ENCODE peak calls at places on chromosomes 11 and 22, in six cellular contexts. D is A549, G is endothelial cell of umbilical vein, U is K562, Q is HepG2, N is GM12878. J is an unnamed sample.

GRCh38 chr11:8229299-8230177 is 34.1 kb downstream of the LMO1 start:
- DNase-seq in D (no peak), G (no peak), U (no peak), Q (no peak), N (no peak), J (no peak)

GRCh38 chr11:14124345-14124744 is 161.8 kb downstream of the SPON1 start:
- DNase-seq in D (no peak), G (no peak), U (no peak), Q (no peak), N (no peak), J (no peak)

GRCh38 chr11:115527534-115528125 is 23.4 kb upstream of the CADM1 start:
- DNase-seq in D (no peak), G (no peak), U (no peak), Q (no peak), N (no peak), J (no peak)

GRCh38 chr11:61969838-61970452 is 2.5 kb upstream of the FTH1 start:
- DNase-seq in D (peak), G (peak), U (no peak), Q (no peak), N (no peak), J (peak)

GRCh38 chr11:119663279-119663678 is 65.7 kb downstream of the NECTIN1 start:
- DNase-seq in D (no peak), G (no peak), U (no peak), Q (peak), N (no peak), J (no peak)

GRCh38 chr11:88411265-88411664 is 73.7 kb upstream of the CTSC start:
- DNase-seq in D (no peak), G (no peak), U (no peak), Q (no peak), N (no peak), J (no peak)

GRCh38 chr22:34833982-34834510 is 231.9 kb upstream of the ISX start:
- DNase-seq in D (no peak), G (no peak), U (no peak), Q (no peak), N (no peak), J (no peak)

GRCh38 chr11:27991731-27992130 is 116.2 kb downstream of the KIF18A start:
- DNase-seq in D (no peak), G (no peak), U (no peak), Q (peak), N (no peak), J (no peak)

GRCh38 chr11:10355257-10355661 is 50.4 kb downstream of the ADM start:
- DNase-seq in D (no peak), G (no peak), U (no peak), Q (no peak), N (no peak), J (no peak)

GRCh38 chr11:33534575-33534974 is 166.1 kb downstream of the C11orf91 start:
- DNase-seq in D (no peak), G (no peak), U (no peak), Q (no peak), N (no peak), J (no peak)

GRCh38 chr11:17585911-17586695 is 39.0 kb downstream of the OTOG start:
- DNase-seq in D (no peak), G (no peak), U (no peak), Q (no peak), N (no peak), J (no peak)

GRCh38 chr11:33724644-33725035 is 11.6 kb downstream of the CD59 start:
- DNase-seq in D (no peak), G (peak), U (no peak), Q (no peak), N (no peak), J (no peak)

GRCh38 chr11:2808850-2809847 is 76.4 kb downstream of the CDKN1C start:
- DNase-seq in D (no peak), G (no peak), U (no peak), Q (no peak), N (no peak), J (peak)

GRCh38 chr11:2929880-2930704 is 872 bp upstream of the PHLDA2 start:
- DNase-seq in D (peak), G (peak), U (peak), Q (peak), N (peak), J (peak)

GRCh38 chr11:114132427-114132826 is 72.9 kb downstream of the ZBTB16 start:
- DNase-seq in D (no peak), G (no peak), U (no peak), Q (no peak), N (no peak), J (no peak)

GRCh38 chr11:130653838-130654601 is 205.6 kb downstream of the ADAMTS15 start:
- DNase-seq in D (no peak), G (no peak), U (no peak), Q (no peak), N (no peak), J (no peak)

GRCh38 chr22:37526376-37526775 is 7.2 kb upstream of the CARD10 start:
- DNase-seq in D (no peak), G (no peak), U (no peak), Q (no peak), N (no peak), J (no peak)

GRCh38 chr11:10454902-10455631 is at the start of gene AMPD3:
- DNase-seq in D (peak), G (no peak), U (peak), Q (peak), N (peak), J (peak)

GRCh38 chr11:637593-638507 is 781 bp downstream of the DRD4 start:
- DNase-seq in D (no peak), G (no peak), U (no peak), Q (no peak), N (no peak), J (no peak)

GRCh38 chr22:26643368-26644100 is 13.9 kb upstream of the MIAT start:
- DNase-seq in D (no peak), G (no peak), U (no peak), Q (no peak), N (no peak), J (no peak)

GRCh38 chr11:72789493-72790131 is 4.2 kb downstream of the STARD10 start:
- DNase-seq in D (no peak), G (no peak), U (no peak), Q (no peak), N (no peak), J (no peak)

GRCh38 chr11:3106736-3107524 is 49.7 kb upstream of the CARS1 start:
- DNase-seq in D (no peak), G (no peak), U (no peak), Q (no peak), N (no peak), J (no peak)

GRCh38 chr11:73463359-73463758 is 87.2 kb downstream of the RELT start:
- DNase-seq in D (peak), G (no peak), U (no peak), Q (no peak), N (no peak), J (peak)

GRCh38 chr11:75351541-75352416 is at the start of gene ARRB1:
- DNase-seq in D (peak), G (no peak), U (peak), Q (peak), N (no peak), J (peak)

GRCh38 chr11:124297921-124298320 is 15.8 kb downstream of the OR8D1 start:
- DNase-seq in D (no peak), G (no peak), U (no peak), Q (no peak), N (no peak), J (no peak)

GRCh38 chr11:64239662-64240466 is 1.0 kb upstream of the FKBP2 start:
- DNase-seq in D (no peak), G (no peak), U (no peak), Q (no peak), N (peak), J (peak)

GRCh38 chr11:119531091-119531490 is 108.1 kb upstream of the THY1 start:
- DNase-seq in D (no peak), G (no peak), U (no peak), Q (no peak), N (no peak), J (no peak)

GRCh38 chr22:39603345-39603744 is 32.8 kb downstream of the CACNA1I start:
- DNase-seq in D (no peak), G (no peak), U (no peak), Q (no peak), N (no peak), J (no peak)

GRCh38 chr11:87456499-87456898 is 418.8 kb downstream of the TMEM135 start:
- DNase-seq in D (no peak), G (no peak), U (no peak), Q (no peak), N (no peak), J (no peak)

GRCh38 chr11:116219171-116219635 is 553.6 kb downstream of the BUD13 start:
- DNase-seq in D (no peak), G (no peak), U (no peak), Q (no peak), N (no peak), J (no peak)

GRCh38 chr11:1560011-1560579 is 12.0 kb downstream of the DUSP8 start:
- DNase-seq in D (no peak), G (no peak), U (no peak), Q (no peak), N (no peak), J (no peak)

GRCh38 chr22:19912236-19912999 is 29.2 kb upstream of the COMT start:
- DNase-seq in D (no peak), G (no peak), U (no peak), Q (no peak), N (no peak), J (peak)

GRCh38 chr11:46073632-46074031 is 47.6 kb downstream of the PHF21A start:
- DNase-seq in D (no peak), G (no peak), U (no peak), Q (no peak), N (no peak), J (no peak)

GRCh38 chr11:75656044-75656726 is 12.7 kb downstream of the MAP6 start:
- DNase-seq in D (no peak), G (no peak), U (no peak), Q (peak), N (no peak), J (peak)

GRCh38 chr22:37309221-37310074 is 27.1 kb downstream of the CYTH4 start:
- DNase-seq in D (no peak), G (no peak), U (peak), Q (no peak), N (peak), J (peak)

GRCh38 chr11:9855579-9856260 is 191.8 kb downstream of the SWAP70 start:
- DNase-seq in D (no peak), G (no peak), U (no peak), Q (no peak), N (peak), J (no peak)

GRCh38 chr11:64448599-64449380 is 89.8 kb downstream of the RPS6KA4 start:
- DNase-seq in D (peak), G (peak), U (peak), Q (peak), N (no peak), J (peak)

GRCh38 chr22:46057206-46057605 is 80.2 kb upstream of the WNT7B start:
- DNase-seq in D (no peak), G (no peak), U (no peak), Q (no peak), N (no peak), J (no peak)

GRCh38 chr22:46061124-46061410 is 84.1 kb upstream of the WNT7B start:
- DNase-seq in D (no peak), G (no peak), U (no peak), Q (no peak), N (no peak), J (no peak)

GRCh38 chr22:46057762-46058420 is 80.9 kb upstream of the WNT7B start:
- DNase-seq in D (no peak), G (no peak), U (no peak), Q (no peak), N (peak), J (no peak)

GRCh38 chr22:46060292-46061123 is 83.5 kb upstream of the WNT7B start:
- DNase-seq in D (no peak), G (no peak), U (no peak), Q (no peak), N (no peak), J (no peak)

GRCh38 chr22:46058591-46059519 is 81.9 kb upstream of the WNT7B start:
- DNase-seq in D (no peak), G (no peak), U (no peak), Q (no peak), N (no peak), J (no peak)
- TF ChIP-seq MYC in D (no peak), G (no peak), U (no peak), Q (no peak), N (no peak), J (no peak)

GRCh38 chr11:44318369-44318768 is 8.4 kb upstream of the ALX4 start:
- DNase-seq in D (no peak), G (no peak), U (no peak), Q (no peak), N (no peak), J (no peak)

GRCh38 chr11:44321059-44321458 is 11.1 kb upstream of the ALX4 start:
- DNase-seq in D (no peak), G (no peak), U (no peak), Q (no peak), N (no peak), J (no peak)

GRCh38 chr11:44320289-44320973 is 10.5 kb upstream of the ALX4 start:
- DNase-seq in D (no peak), G (no peak), U (no peak), Q (no peak), N (no peak), J (no peak)

GRCh38 chr11:44319170-44319551 is 9.2 kb upstream of the ALX4 start:
- DNase-seq in D (no peak), G (no peak), U (no peak), Q (no peak), N (no peak), J (no peak)

GRCh38 chr11:44319552-44320288 is 9.8 kb upstream of the ALX4 start:
- DNase-seq in D (no peak), G (no peak), U (peak), Q (no peak), N (no peak), J (peak)
- H3K4me3 ChIP-seq in D (no peak), G (no peak), U (peak), Q (no peak), N (no peak), J (no peak)

GRCh38 chr22:17911887-17912286 is 112.5 kb downstream of the MICAL3 start:
- DNase-seq in D (no peak), G (no peak), U (no peak), Q (no peak), N (no peak), J (no peak)

GRCh38 chr22:17907731-17908051 is 116.7 kb downstream of the MICAL3 start:
- DNase-seq in D (no peak), G (no peak), U (no peak), Q (no peak), N (no peak), J (no peak)

GRCh38 chr22:17912942-17913704 is 111.2 kb downstream of the MICAL3 start:
- DNase-seq in D (no peak), G (no peak), U (no peak), Q (no peak), N (no peak), J (no peak)

GRCh38 chr22:17911312-17911705 is 113.1 kb downstream of the MICAL3 start:
- DNase-seq in D (no peak), G (no peak), U (no peak), Q (no peak), N (no peak), J (no peak)

DNA sequence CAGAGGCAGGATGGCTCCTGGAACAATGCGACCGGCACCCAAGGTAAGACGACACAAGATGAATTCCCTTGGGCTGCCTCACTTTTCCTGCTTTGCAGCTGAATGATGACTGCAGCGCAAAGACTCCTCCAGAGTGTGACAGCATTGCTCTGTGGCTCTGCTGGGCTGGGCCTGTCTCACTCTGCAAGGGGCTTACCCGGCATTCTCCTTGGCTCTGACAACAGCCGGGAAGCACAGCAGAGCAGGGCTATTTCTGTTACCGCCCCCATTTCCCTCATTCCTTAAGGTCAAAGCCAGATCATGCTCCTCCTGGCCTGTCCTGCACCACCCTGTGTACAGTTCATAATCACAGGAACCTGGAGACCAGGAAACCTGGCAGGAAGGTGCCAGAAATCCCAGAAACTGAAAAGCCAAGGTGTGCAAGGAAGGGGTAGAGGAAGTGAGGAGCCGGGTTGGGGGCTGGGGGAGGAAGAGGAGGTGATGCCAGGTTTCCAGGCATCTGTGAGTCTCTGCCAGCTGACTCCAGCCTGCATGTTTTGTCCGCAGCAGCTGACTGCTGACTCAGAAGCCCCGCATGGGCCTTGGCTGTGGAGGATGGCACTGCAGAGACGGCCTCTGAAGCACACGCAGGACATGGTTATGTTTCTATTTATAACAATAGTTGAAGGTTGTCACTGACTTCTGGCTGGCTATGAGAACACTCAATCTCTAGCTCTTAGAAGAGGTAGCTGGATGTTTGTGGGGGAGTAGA is 113.6 kb downstream of the MICAL3 start:
- DNase-seq in D (peak), G (peak), U (peak), Q (no peak), N (no peak), J (no peak)
- TF ChIP-seq MYC in D (no peak), G (no peak), U (no peak), Q (no peak), N (no peak), J (no peak)

DNA sequence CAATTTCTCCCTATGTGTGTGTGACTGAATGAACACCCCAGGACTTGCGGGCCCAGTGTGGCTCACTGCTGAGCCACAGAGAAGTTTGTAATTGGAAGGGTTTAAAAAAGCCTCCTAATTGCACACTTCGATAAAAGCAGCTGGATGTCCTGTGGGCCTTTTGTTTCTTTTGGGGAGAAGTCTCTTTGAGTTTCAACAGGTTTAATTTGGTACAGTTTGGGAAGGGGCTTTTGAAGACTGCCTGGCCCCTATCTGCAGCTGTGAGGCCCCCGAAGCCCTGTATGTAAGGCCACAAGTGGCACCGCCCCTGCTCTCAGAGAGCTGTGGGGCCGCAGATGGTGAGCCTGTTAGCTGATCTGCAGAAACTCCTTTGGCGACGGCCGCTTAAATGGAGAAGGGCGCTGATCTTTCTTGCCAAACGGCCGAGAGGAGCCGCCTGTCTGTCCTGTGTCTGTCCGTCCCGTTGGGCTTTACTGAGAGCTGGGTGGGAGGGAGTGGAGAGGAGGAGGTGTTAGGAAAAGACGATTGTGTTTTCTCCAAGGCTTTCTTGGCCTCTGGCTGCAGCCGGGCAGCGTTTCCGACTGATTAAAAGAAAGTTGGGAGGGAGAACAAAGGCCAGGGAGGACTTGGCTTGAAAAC is 2.1 kb downstream of the FBLN1 start:
- DNase-seq in D (no peak), G (peak), U (no peak), Q (no peak), N (no peak), J (peak)
- H3K4me3 ChIP-seq in D (no peak), G (no peak), U (no peak), Q (peak), N (no peak), J (no peak)

DNA sequence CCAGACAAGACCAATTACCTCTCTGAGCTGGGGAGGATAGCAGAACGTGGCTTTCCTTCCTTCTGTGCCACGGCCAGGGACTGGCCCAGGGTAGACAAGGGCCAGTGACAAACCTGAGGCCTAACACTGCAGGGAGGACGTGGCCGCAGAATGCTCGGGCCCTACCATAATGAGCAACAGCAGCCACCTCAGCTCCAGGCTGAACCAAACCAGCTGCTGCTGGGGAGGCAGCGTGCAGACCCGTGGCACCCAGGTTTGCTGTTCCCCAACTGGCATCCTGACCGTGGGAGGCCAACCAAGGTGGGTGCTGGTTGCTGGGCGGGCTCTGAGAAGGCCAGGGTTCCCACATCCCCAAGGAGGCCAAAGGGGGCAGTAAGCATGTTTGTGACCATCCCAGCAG is 83.0 kb downstream of the MORC2 start:
- DNase-seq in D (no peak), G (no peak), U (no peak), Q (no peak), N (no peak), J (no peak)
- TF ChIP-seq MYC in D (no peak), G (no peak), U (no peak), Q (no peak), N (no peak), J (no peak)